ENCODE peak calls at places on chromosomes 5 and 9, in nine cellular contexts. T is spleen; Y is A673; Z is thyroid gland; J is tibial artery; K is CD4-positive, alpha-beta T cell; C is hepatocyte; N is HCT116; E is GM12878. D is an unnamed sample.

GRCh38 chr9:129102791-129103594 is 7.6 kb downstream of the CRAT start:
- DNase-seq in T (no peak), Y (peak), Z (peak), J (no peak), K (no peak), C (peak), N (peak), E (no peak), D (peak)

GRCh38 chr5:128002420-128002819 is 81.1 kb upstream of the SLC12A2 start:
- DNase-seq in T (no peak), Y (no peak), Z (peak), J (no peak), K (no peak), C (no peak), N (no peak), E (no peak), D (no peak)

GRCh38 chr5:133844836-133845235 is 123.6 kb downstream of the C5orf15 start:
- DNase-seq in T (no peak), Y (no peak), Z (no peak), J (peak), K (peak), C (no peak), N (no peak), E (no peak), D (no peak)

GRCh38 chr9:130570200-130570599 is 9.2 kb upstream of the FUBP3 start:
- DNase-seq in T (no peak), Y (peak), Z (peak), J (no peak), K (no peak), C (no peak), N (peak), E (no peak), D (no peak)

GRCh38 chr9:10048994-10049393 is 563.8 kb downstream of the PTPRD start:
- DNase-seq in T (no peak), Y (no peak), Z (no peak), J (no peak), K (no peak), C (no peak), N (no peak), E (no peak), D (no peak)

GRCh38 chr9:130732131-130732530 is 38.6 kb downstream of the EXOSC2 start:
- DNase-seq in T (no peak), Y (peak), Z (peak), J (no peak), K (no peak), C (no peak), N (no peak), E (no peak), D (no peak)

GRCh38 chr5:10434392-10434791 is 7.3 kb upstream of the ROPN1L start:
- DNase-seq in T (no peak), Y (no peak), Z (no peak), J (no peak), K (no peak), C (no peak), N (no peak), E (no peak), D (no peak)

GRCh38 chr5:158049459-158049858 is 190.5 kb upstream of the CLINT1 start:
- DNase-seq in T (no peak), Y (no peak), Z (no peak), J (no peak), K (no peak), C (no peak), N (no peak), E (no peak), D (no peak)

GRCh38 chr9:35729700-35730485 is 2.1 kb downstream of the TLN1 start:
- DNase-seq in T (peak), Y (peak), Z (peak), J (peak), K (no peak), C (peak), N (peak), E (no peak), D (no peak)

GRCh38 chr5:131224387-131225191 is 39.3 kb upstream of the CDC42SE2 start:
- DNase-seq in T (peak), Y (no peak), Z (peak), J (peak), K (no peak), C (no peak), N (no peak), E (peak), D (peak)

GRCh38 chr9:121360975-121361374 is 9.1 kb downstream of the STOM start:
- DNase-seq in T (no peak), Y (peak), Z (no peak), J (no peak), K (no peak), C (peak), N (no peak), E (no peak), D (no peak)

GRCh38 chr5:5164158-5164557 is 24.0 kb downstream of the ADAMTS16 start:
- DNase-seq in T (no peak), Y (no peak), Z (no peak), J (no peak), K (no peak), C (no peak), N (no peak), E (no peak), D (no peak)

GRCh38 chr5:6081727-6082210 is 296.6 kb downstream of the MED10 start:
- DNase-seq in T (no peak), Y (peak), Z (no peak), J (no peak), K (no peak), C (no peak), N (no peak), E (no peak), D (no peak)

GRCh38 chr5:34655354-34655991 is 655 bp upstream of the RAI14 start:
- DNase-seq in T (no peak), Y (peak), Z (peak), J (peak), K (no peak), C (peak), N (no peak), E (no peak), D (peak)

GRCh38 chr9:15642369-15642962 is 89.6 kb downstream of the CCDC171 start:
- DNase-seq in T (no peak), Y (peak), Z (no peak), J (no peak), K (no peak), C (peak), N (peak), E (no peak), D (no peak)

DNA sequence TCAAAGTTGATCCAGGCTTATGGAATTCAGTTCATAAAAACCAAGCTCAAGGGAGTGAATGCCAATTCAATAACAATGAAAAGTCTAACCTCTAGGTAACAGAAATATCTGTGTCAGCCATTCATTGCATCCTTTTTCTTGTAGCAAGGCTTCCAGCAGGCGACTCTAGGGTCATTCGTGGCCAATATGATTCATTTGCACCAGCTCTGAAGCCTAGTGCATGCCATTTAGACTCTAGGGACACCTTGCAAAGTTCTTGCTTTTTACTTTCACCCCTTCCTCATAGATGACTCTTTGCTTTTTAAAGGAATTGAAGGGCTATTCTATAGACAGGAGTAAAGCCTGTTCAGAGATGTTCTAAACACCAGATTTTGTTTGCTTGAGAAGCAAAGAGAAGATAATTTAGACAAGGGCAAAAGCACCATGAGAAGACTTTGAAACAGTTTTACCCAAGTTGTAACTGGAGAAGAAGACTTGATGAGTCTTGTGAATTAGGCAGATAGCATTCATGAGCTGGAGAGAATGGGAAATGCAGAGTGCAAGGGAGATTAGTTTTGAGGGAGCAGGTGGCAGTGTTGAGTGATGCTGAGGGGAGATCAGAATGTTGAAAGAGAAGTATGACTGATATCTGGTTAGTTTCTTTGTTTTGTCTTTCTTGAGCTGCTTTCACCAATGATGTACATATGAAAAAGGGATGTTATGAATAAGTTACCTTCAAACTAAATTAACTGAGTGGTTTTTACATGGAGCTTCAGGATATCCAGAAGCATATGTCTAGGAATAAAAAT is 94.5 kb downstream of the F2RL2 start:
- DNase-seq in T (no peak), Y (no peak), Z (no peak), J (no peak), K (no peak), C (no peak), N (no peak), E (no peak), D (no peak)
- H3K27ac ChIP-seq in T (no peak), Y (no peak), Z (no peak), J (no peak), K (no peak), C (no peak), N (no peak), E (no peak), D (no peak)

GRCh38 chr9:114837923-114838322 is 32.1 kb upstream of the TNFSF15 start:
- DNase-seq in T (no peak), Y (no peak), Z (no peak), J (no peak), K (no peak), C (no peak), N (no peak), E (no peak), D (no peak)

GRCh38 chr9:114834386-114834785 is 28.5 kb upstream of the TNFSF15 start:
- DNase-seq in T (no peak), Y (no peak), Z (no peak), J (no peak), K (no peak), C (no peak), N (no peak), E (no peak), D (no peak)

GRCh38 chr9:114836769-114837168 is 30.9 kb upstream of the TNFSF15 start:
- DNase-seq in T (no peak), Y (no peak), Z (no peak), J (no peak), K (no peak), C (no peak), N (no peak), E (no peak), D (no peak)
- H3K27ac ChIP-seq in T (no peak), Y (no peak), Z (no peak), J (no peak), K (no peak), C (no peak), N (no peak), E (no peak), D (no peak)

GRCh38 chr9:94785211-94786169 is 59.0 kb downstream of the AOPEP start:
- DNase-seq in T (no peak), Y (no peak), Z (no peak), J (no peak), K (no peak), C (no peak), N (no peak), E (no peak), D (no peak)
- H3K27ac ChIP-seq in T (no peak), Y (no peak), Z (no peak), J (no peak), K (no peak), C (peak), N (no peak), E (no peak), D (peak)

GRCh38 chr5:38557792-38558191 is 1.3 kb upstream of the LIFR start:
- DNase-seq in T (no peak), Y (no peak), Z (no peak), J (no peak), K (no peak), C (no peak), N (no peak), E (no peak), D (no peak)
- H3K27ac ChIP-seq in T (peak), Y (no peak), Z (peak), J (peak), K (no peak), C (peak), N (no peak), E (no peak), D (peak)

DNA sequence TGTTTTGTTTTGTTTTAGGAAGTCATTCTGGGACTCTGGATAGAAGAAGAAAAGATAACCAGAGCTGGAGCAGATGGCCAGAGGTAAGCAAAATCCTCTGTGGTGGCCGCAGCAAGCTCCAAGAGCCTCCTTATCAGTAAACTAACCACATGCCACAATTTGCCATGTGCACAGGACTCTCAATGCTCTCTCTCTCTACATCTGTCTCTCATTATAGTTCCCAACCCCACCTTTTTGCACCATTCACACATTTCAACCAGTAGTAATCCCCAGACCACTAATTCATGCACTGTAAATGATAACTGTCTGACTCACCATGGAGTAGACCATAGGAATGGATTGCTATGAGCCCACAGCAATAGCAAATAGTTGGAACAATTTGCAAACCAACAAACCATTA is 526.1 kb downstream of the TLR4 start:
- DNase-seq in T (no peak), Y (no peak), Z (no peak), J (no peak), K (no peak), C (no peak), N (no peak), E (no peak), D (no peak)
- H3K27ac ChIP-seq in T (no peak), Y (no peak), Z (no peak), J (no peak), K (no peak), C (no peak), N (no peak), E (no peak), D (no peak)

GRCh38 chr9:132518626-132519025 is 63.8 kb upstream of the BARHL1 start:
- DNase-seq in T (no peak), Y (no peak), Z (no peak), J (no peak), K (no peak), C (no peak), N (no peak), E (no peak), D (no peak)
- H3K27ac ChIP-seq in T (no peak), Y (no peak), Z (no peak), J (no peak), K (no peak), C (no peak), N (no peak), E (no peak), D (no peak)

DNA sequence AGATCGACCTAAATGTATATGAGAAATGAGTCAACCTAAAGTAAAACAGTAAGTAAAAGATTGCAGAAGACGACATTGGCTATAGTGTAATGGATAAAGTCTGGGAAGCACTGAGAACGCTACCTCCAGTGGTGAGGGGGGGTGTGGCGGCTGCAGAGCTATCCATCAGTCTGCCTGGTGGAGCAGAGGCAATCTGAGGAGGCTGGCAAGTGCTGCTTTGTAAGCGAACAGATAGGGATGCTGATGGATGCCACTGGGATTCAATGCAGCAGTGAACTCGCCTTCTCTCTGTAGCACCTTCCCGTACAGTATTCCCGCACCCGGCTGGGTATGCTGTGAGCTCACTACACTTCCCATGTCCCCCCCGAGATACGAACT is 261.5 kb downstream of the NSG2 start:
- DNase-seq in T (no peak), Y (no peak), Z (no peak), J (no peak), K (no peak), C (no peak), N (no peak), E (no peak), D (no peak)
- H3K27ac ChIP-seq in T (no peak), Y (no peak), Z (no peak), J (no peak), K (no peak), C (no peak), N (no peak), E (no peak), D (no peak)

DNA sequence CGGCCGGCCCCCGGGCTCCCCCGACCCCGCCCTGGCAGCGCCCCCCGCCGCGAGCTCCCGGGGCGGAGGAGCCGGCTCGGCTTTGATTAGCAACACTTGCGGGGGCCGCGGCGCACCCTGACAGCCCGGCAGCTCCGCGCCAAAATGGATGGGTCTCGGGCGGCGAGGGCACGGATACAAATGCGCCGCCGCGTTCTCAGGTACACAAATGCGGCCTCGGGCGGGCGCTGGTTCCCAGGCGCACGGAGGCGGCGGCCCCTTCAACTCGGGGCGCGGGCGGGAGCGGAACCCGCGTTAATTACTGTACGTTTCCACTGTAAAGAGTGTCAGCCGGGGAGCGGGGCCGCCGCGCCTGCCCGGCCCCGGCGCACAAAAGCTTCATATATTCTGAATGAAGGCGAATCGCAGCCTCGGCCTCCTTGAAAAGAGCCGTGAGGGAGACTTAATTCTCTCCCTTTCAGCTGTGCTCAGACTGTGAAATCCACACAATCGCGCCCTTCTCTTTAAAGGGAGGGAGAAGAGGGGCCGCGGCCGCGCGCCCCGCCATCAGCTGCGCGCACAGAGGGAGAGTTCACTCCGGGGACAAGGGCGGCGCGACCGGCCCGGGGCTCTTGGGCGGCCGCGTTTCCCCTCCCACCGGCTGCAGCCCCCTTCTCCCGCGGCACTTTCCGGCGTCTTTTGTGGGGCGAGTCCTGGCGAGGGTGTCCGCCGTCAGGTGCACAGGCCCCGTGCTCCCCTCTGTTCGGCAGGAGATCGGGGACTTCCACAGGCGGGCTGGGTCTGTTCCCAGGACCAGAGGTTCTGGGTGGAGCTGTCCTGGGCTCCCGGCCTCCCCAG is 27.0 kb downstream of the MSX2 start:
- DNase-seq in T (no peak), Y (peak), Z (no peak), J (no peak), K (no peak), C (peak), N (no peak), E (no peak), D (no peak)
- H3K27ac ChIP-seq in T (no peak), Y (no peak), Z (no peak), J (no peak), K (no peak), C (peak), N (peak), E (no peak), D (no peak)

GRCh38 chr5:142636093-142636492 is 49.8 kb downstream of the FGF1 start:
- DNase-seq in T (no peak), Y (no peak), Z (no peak), J (no peak), K (no peak), C (no peak), N (no peak), E (no peak), D (no peak)
- H3K27ac ChIP-seq in T (no peak), Y (no peak), Z (no peak), J (peak), K (no peak), C (no peak), N (no peak), E (no peak), D (no peak)

D was measured in caudate nucleus.